ENCODE peak calls at places on chromosomes 4 and X, in nine cellular contexts. K is stimulated activated CD4-positive, alpha-beta T cell treated with anti-CD3 and anti-CD28 coated beads, TNF-alpha, amount 100 ng/mL, for 48 hours; R is activated CD4-positive, alpha-beta T cell treated with anti-CD3 and anti-CD28 coated beads, Interleukin-2, amount 50 U/mL, for 24 hours; I is iPS DF 6.9; D is memory B cell; U is T-helper 2 cell; Z is T-helper 9 cell; N is iris pigment epithelial cell; H is right atrium auricular region. L is an unnamed sample.

GRCh38 chr4:13399257-13399656 is 84.9 kb downstream of the RAB28 start:
- DNase-seq in R (no peak), H (no peak), K (no peak), D (no peak), I (no peak), U (no peak), Z (no peak), N (peak), L (no peak)

GRCh38 chr4:10063544-10064300 is 42.4 kb upstream of the SLC2A9 start:
- DNase-seq in D (no peak), R (no peak), N (peak), I (peak), U (no peak), H (peak), Z (no peak), K (no peak), L (peak)

GRCh38 chr4:159016527-159017137 is 86.2 kb upstream of the RAPGEF2 start:
- DNase-seq in R (no peak), Z (no peak), N (peak), I (no peak), D (no peak), H (no peak), U (no peak), K (no peak), L (no peak)

GRCh38 chr4:113881256-113881655 is 98.2 kb downstream of the ARSJ start:
- DNase-seq in R (no peak), K (no peak), H (no peak), Z (no peak), U (no peak), I (no peak), N (peak), D (no peak), L (no peak)

GRCh38 chr4:32022071-32022470 is 1301.9 kb downstream of the PCDH7 start:
- DNase-seq in Z (no peak), D (no peak), K (no peak), I (no peak), N (peak), U (no peak), H (no peak), R (no peak), L (no peak)

GRCh38 chrX:55636109-55636508 is 12.9 kb downstream of the FOXR2 start:
- DNase-seq in Z (no peak), R (no peak), D (no peak), U (no peak), I (no peak), H (no peak), K (no peak), N (no peak), L (no peak)

GRCh38 chrX:84219551-84219950 is 31.6 kb upstream of the RPS6KA6 start:
- DNase-seq in D (no peak), K (no peak), H (no peak), N (no peak), R (no peak), Z (no peak), I (no peak), U (no peak), L (no peak)

GRCh38 chr4:101862595-101862994 is 72.1 kb downstream of the BANK1 start:
- DNase-seq in K (no peak), I (no peak), U (no peak), H (no peak), D (no peak), Z (no peak), N (no peak), R (no peak), L (no peak)

GRCh38 chrX:42524374-42524773 is 253.6 kb downstream of the PPP1R2C start:
- DNase-seq in D (no peak), N (peak), I (no peak), Z (no peak), K (no peak), U (no peak), R (no peak), H (no peak), L (no peak)

GRCh38 chr4:6267573-6267972 is 2.1 kb upstream of the WFS1 start:
- DNase-seq in Z (no peak), K (no peak), D (no peak), R (no peak), I (no peak), U (peak), N (peak), H (no peak), L (no peak)

GRCh38 chr4:180141734-180142133 is 2101.5 kb upstream of the TENM3 start:
- DNase-seq in D (no peak), H (no peak), I (no peak), N (no peak), R (no peak), U (no peak), K (no peak), Z (no peak), L (no peak)

GRCh38 chr4:71026086-71026485 is 32.6 kb downstream of the DCK start:
- DNase-seq in H (no peak), U (no peak), K (no peak), R (no peak), I (no peak), N (peak), Z (no peak), D (no peak), L (no peak)

GRCh38 chr4:67204441-67204840 is 340.9 kb downstream of the CENPC start:
- DNase-seq in U (no peak), Z (no peak), N (no peak), H (no peak), D (no peak), I (no peak), K (no peak), R (no peak), L (no peak)

GRCh38 chr4:17613761-17614415 is 553 bp upstream of the MED28 start:
- DNase-seq in H (no peak), Z (no peak), U (peak), D (peak), N (peak), K (peak), R (no peak), I (no peak), L (no peak)

GRCh38 chr4:99447079-99447478 is 11.9 kb upstream of the ADH7 start:
- DNase-seq in R (no peak), U (peak), K (no peak), I (peak), Z (no peak), D (no peak), N (peak), H (no peak), L (no peak)

GRCh38 chr4:19615086-19615689 is 636.5 kb upstream of the SLIT2 start:
- DNase-seq in I (no peak), U (no peak), D (no peak), R (no peak), N (no peak), H (no peak), K (no peak), Z (no peak), L (no peak)

GRCh38 chrX:93354651-93355050 is 318.7 kb downstream of the NAP1L3 start:
- DNase-seq in I (no peak), D (no peak), Z (no peak), H (no peak), N (no peak), K (no peak), R (no peak), U (no peak), L (no peak)

GRCh38 chrX:15471016-15471415 is 22.1 kb downstream of the PIR start:
- DNase-seq in Z (peak), U (peak), R (no peak), K (peak), N (peak), H (peak), D (peak), I (no peak), L (peak)

GRCh38 chr4:69936566-69936965 is 5.7 kb downstream of the CSN1S1 start:
- DNase-seq in U (no peak), N (peak), K (no peak), H (no peak), D (no peak), R (no peak), Z (no peak), I (no peak), L (no peak)

GRCh38 chr4:103996637-103997036 is 276.9 kb upstream of the TACR3 start:
- DNase-seq in H (no peak), R (no peak), N (peak), I (peak), U (no peak), Z (no peak), K (no peak), D (no peak), L (no peak)

L was measured in CD14-positive monocyte.